ENCODE peak calls at places on chromosomes 12 and 14, in six cellular contexts. L is endothelial cell of umbilical vein, D is A549, Q is H1, J is K562, U is HepG2. K is an unnamed sample.

GRCh38 chr12:133130808-133131128 is 341 bp downstream of the ZNF10 start:
- DNase-seq in L (no peak), D (no peak), Q (no peak), J (no peak), U (no peak), K (peak; percentile 17)

GRCh38 chr12:62774794-62775193 is 160.2 kb downstream of the PPM1H start:
- DNase-seq in L (no peak), D (no peak), Q (no peak), J (no peak), U (no peak), K (no peak)

GRCh38 chr12:120267736-120268135 is 2.2 kb upstream of the PXN start:
- DNase-seq in L (peak; percentile 64), D (no peak), Q (no peak), J (no peak), U (no peak), K (no peak)

GRCh38 chr14:94748667-94749347 is 21.1 kb downstream of the GSC start:
- DNase-seq in L (no peak), D (peak; percentile 60), Q (peak; percentile 75), J (no peak), U (peak; percentile 21), K (peak; percentile 73)

GRCh38 chr12:30882706-30883105 is 43.8 kb upstream of the TSPAN11 start:
- DNase-seq in L (peak; percentile 22), D (no peak), Q (no peak), J (no peak), U (no peak), K (no peak)

GRCh38 chr12:132238487-132239248 is 90.7 kb downstream of the GALNT9 start:
- DNase-seq in L (no peak), D (no peak), Q (no peak), J (no peak), U (no peak), K (no peak)

GRCh38 chr14:64692597-64693350 is 11.4 kb upstream of the PLEKHG3 start:
- DNase-seq in L (no peak), D (no peak), Q (no peak), J (no peak), U (no peak), K (no peak)

GRCh38 chr12:65822732-65823480 is 1.4 kb upstream of the HMGA2 start:
- DNase-seq in L (peak; percentile 57), D (peak; percentile 69), Q (peak; percentile 74), J (no peak), U (peak; percentile 91), K (peak; percentile 79)

GRCh38 chr12:28563926-28564325 is 373.7 kb downstream of the CCDC91 start:
- DNase-seq in L (no peak), D (no peak), Q (no peak), J (no peak), U (no peak), K (no peak)

GRCh38 chr14:32565256-32565655 is 236.2 kb downstream of the AKAP6 start:
- DNase-seq in L (peak; percentile 10), D (no peak), Q (no peak), J (no peak), U (no peak), K (no peak)
- TF ChIP-seq JUN in L (no peak), D (no peak), Q (no peak), J (no peak), U (no peak), K (no peak)

GRCh38 chr14:70884595-70885342 is 22.5 kb upstream of the PCNX1 start:
- DNase-seq in L (no peak), D (no peak), Q (no peak), J (peak; percentile 39), U (no peak), K (no peak)
- TF ChIP-seq JUN in L (no peak), D (no peak), Q (no peak), J (no peak), U (no peak), K (no peak)

GRCh38 chr12:90618606-90619005 is 336.4 kb downstream of the CCER1 start:
- DNase-seq in L (peak; percentile 79), D (no peak), Q (no peak), J (no peak), U (no peak), K (no peak)

GRCh38 chr12:90619943-90620342 is 335.0 kb downstream of the CCER1 start:
- DNase-seq in L (no peak), D (no peak), Q (no peak), J (no peak), U (no peak), K (no peak)

GRCh38 chr12:90627180-90627896 is 327.6 kb downstream of the CCER1 start:
- DNase-seq in L (peak; percentile 9), D (no peak), Q (no peak), J (no peak), U (no peak), K (no peak)

GRCh38 chr12:90622431-90622830 is 332.5 kb downstream of the CCER1 start:
- DNase-seq in L (peak; percentile 16), D (no peak), Q (no peak), J (no peak), U (no peak), K (no peak)

GRCh38 chr12:90621927-90622326 is 333.0 kb downstream of the CCER1 start:
- DNase-seq in L (peak; percentile 21), D (no peak), Q (no peak), J (no peak), U (no peak), K (no peak)
- TF ChIP-seq JUN in L (no peak), D (no peak), Q (no peak), J (no peak), U (no peak), K (no peak)

GRCh38 chr12:70338531-70338930 is 27.6 kb upstream of the KCNMB4 start:
- DNase-seq in L (no peak), D (no peak), Q (no peak), J (no peak), U (no peak), K (no peak)
- TF ChIP-seq JUN in L (no peak), D (no peak), Q (no peak), J (no peak), U (no peak), K (no peak)

GRCh38 chr12:80411787-80412186 is 32.2 kb upstream of the PTPRQ start:
- DNase-seq in L (no peak), D (no peak), Q (no peak), J (no peak), U (no peak), K (no peak)
- TF ChIP-seq JUN in L (no peak), D (no peak), Q (no peak), J (no peak), U (no peak), K (no peak)

DNA sequence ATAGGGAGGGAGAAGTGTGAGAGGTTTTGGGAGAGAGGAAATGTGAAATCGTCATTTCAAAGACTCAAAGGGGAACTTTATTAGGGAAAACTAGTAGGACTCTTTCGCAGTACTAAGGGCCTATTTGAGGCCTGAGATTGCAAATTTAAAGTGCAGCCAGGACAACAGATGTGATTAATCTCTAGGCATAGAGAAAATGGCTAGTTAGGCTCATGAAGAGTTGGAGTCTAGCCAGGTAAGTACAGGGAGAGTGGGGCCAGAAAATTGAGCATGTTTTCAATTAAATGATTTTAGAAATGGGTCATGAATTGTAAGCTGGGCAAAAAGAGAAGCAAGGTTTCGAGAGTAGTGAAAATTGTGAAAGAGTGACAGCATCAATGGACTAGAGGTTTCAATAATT is 91.9 kb upstream of the LMNTD1 start:
- DNase-seq in L (no peak), D (no peak), Q (no peak), J (no peak), U (no peak), K (no peak)
- TF ChIP-seq JUN in L (no peak), D (no peak), Q (no peak), J (no peak), U (no peak), K (no peak)

DNA sequence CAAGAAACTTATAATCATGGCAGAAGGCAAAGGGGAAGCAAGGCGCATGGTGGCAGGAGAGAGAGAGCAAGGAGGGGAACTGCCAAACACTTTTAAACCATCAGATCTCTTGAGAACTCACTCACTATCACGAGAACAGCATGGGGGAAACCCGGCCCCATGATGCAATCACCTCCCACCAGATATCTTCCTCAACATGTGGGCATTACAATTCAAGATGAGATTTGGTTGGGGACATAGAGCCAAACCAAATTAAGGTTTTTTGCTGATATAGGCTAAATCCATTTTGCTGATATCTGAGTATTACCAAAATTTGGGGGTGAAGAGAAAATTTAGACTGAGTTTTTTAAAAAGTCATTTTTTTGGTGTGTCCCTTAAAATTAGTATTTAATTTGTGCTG is 54.9 kb upstream of the TMX1 start:
- DNase-seq in L (no peak), D (no peak), Q (no peak), J (no peak), U (no peak), K (no peak)
- TF ChIP-seq JUN in L (no peak), D (no peak), Q (no peak), J (no peak), U (no peak), K (no peak)

GRCh38 chr14:90204516-90204915 is 51.8 kb upstream of the PSMC1 start:
- DNase-seq in L (no peak), D (no peak), Q (no peak), J (no peak), U (no peak), K (no peak)
- TF ChIP-seq JUN in L (no peak), D (no peak), Q (no peak), J (no peak), U (no peak), K (no peak)

DNA sequence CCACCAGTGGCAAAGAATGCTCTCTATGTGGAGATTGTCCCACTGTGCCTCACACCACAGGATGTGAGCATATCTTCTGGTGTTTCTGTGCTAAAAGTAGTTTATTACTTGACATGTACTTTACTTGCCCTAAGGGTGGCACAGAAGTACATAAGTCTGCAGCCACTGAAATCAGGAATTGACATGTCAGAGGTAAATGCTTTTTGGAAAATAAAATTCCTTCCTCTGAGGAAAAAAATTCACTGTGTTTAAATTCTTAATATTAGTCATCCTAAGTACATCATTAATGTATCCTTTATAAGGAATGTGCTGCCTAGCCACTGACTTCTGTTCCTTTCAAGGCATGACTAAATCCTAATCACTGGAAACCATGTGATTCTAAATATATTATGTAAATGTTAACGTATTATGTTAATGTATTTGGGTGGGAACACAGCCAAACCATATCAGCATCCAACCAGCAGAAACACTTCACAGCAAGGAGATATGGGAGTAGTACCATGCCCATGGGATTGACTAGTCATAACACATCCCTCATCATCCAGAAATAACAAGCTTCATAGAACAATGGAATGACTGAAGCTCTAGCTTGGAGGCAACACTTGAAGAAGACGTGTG is 239.7 kb upstream of the PPFIA2 start:
- DNase-seq in L (no peak), D (no peak), Q (no peak), J (no peak), U (no peak), K (no peak)
- TF ChIP-seq JUN in L (no peak), D (no peak), Q (no peak), J (no peak), U (no peak), K (no peak)